ENCODE peak calls at places on chromosome 2, in six cellular contexts. U, P, M, S, G and Q are unnamed samples.

GRCh38 chr2:218854860-218855259 is 4.7 kb upstream of the WNT6 start:
- DNase-seq in U (no peak), P (no peak), M (no peak), S (no peak), G (no peak), Q (no peak)

GRCh38 chr2:171172980-171173542 is 12.4 kb upstream of the TLK1 start:
- DNase-seq in U (no peak), P (no peak), M (no peak), S (no peak), G (peak; percentile 33), Q (no peak)

GRCh38 chr2:17184512-17184911 is 333.7 kb downstream of the RAD51AP2 start:
- DNase-seq in U (no peak), P (no peak), M (no peak), S (no peak), G (no peak), Q (no peak)

GRCh38 chr2:196949116-196949515 is 22.6 kb upstream of the PGAP1 start:
- DNase-seq in U (no peak), P (no peak), M (no peak), S (no peak), G (no peak), Q (no peak)

GRCh38 chr2:71120195-71120594 is 9.8 kb downstream of the MCEE start:
- DNase-seq in U (no peak), P (no peak), M (no peak), S (no peak), G (no peak), Q (no peak)

GRCh38 chr2:46493241-46493970 is 14.0 kb downstream of the TMEM247 start:
- DNase-seq in U (no peak), P (no peak), M (no peak), S (no peak), G (no peak), Q (no peak)

GRCh38 chr2:195659114-195659513 is 2.1 kb downstream of the SLC39A10 start:
- DNase-seq in U (no peak), P (no peak), M (no peak), S (no peak), G (no peak), Q (peak; percentile 20)

GRCh38 chr2:231200805-231201474 is 2.5 kb downstream of the ARMC9 start:
- DNase-seq in U (no peak), P (no peak), M (no peak), S (no peak), G (no peak), Q (no peak)

GRCh38 chr2:27369471-27370025 is 590 bp downstream of the EIF2B4 start:
- DNase-seq in U (peak; percentile 64), P (no peak), M (no peak), S (peak; percentile 56), G (no peak), Q (peak; percentile 53)

GRCh38 chr2:21245565-21245964 is 121.8 kb downstream of the TDRD15 start:
- DNase-seq in U (no peak), P (no peak), M (no peak), S (no peak), G (no peak), Q (no peak)

GRCh38 chr2:129178356-129178755 is 801.1 kb upstream of the RAB6C start:
- DNase-seq in U (peak; percentile 43), P (no peak), M (peak; percentile 60), S (no peak), G (no peak), Q (no peak)

GRCh38 chr2:55887906-55888625 is 35.5 kb downstream of the EFEMP1 start:
- DNase-seq in U (no peak), P (no peak), M (no peak), S (no peak), G (no peak), Q (no peak)

GRCh38 chr2:191574232-191574631 is 103.7 kb upstream of the NABP1 start:
- DNase-seq in U (no peak), P (no peak), M (no peak), S (no peak), G (no peak), Q (peak; percentile 9)

GRCh38 chr2:27262379-27263286 is at the start of gene SLC30A3:
- DNase-seq in U (peak; percentile 67), P (no peak), M (peak; percentile 28), S (no peak), G (peak; percentile 88), Q (peak; percentile 76)